ENCODE peak calls at places on chromosomes 11 and 22, in five cellular contexts. B is suprapubic skin; C is CD8-positive, alpha-beta T cell; Z is cardiac muscle cell; F is Caco-2. M is an unnamed sample. For H3K4me1 and H3K36me3, the result is how much of the 10 kb centered on the place peaks cover.

GRCh38 chr11:62443390-62444201 is 24.8 kb downstream of the SCGB1A1 start:
- DNase-seq in B (peak), C (no peak), Z (peak), F (no peak), M (no peak)

GRCh38 chr22:49664371-49664881 is 163.2 kb downstream of the BRD1 start:
- DNase-seq in B (no peak), C (no peak), Z (no peak), F (no peak), M (peak)

GRCh38 chr22:43060213-43060612 is 29.0 kb downstream of the TTLL1 start:
- DNase-seq in B (no peak), C (peak), Z (peak), F (peak), M (peak)

GRCh38 chr11:124743050-124743449 is 3.3 kb downstream of the NRGN start:
- DNase-seq in B (no peak), C (no peak), Z (no peak), F (no peak), M (no peak)

GRCh38 chr11:8257003-8257664 is 6.5 kb downstream of the LMO1 start:
- DNase-seq in B (peak), C (no peak), Z (no peak), F (peak), M (no peak)

GRCh38 chr22:44549021-44549420 is 51.0 kb upstream of the RTL6 start:
- DNase-seq in B (peak), C (no peak), Z (no peak), F (no peak), M (no peak)

GRCh38 chr11:118749429-118749828 is 41.5 kb downstream of the DDX6 start:
- DNase-seq in B (no peak), C (no peak), Z (no peak), F (no peak), M (no peak)

GRCh38 chr22:50482107-50483074 is 1.0 kb downstream of the ADM2 start:
- DNase-seq in B (no peak), C (no peak), Z (no peak), F (no peak), M (no peak)

GRCh38 chr22:22394589-22394988 is 114.0 kb downstream of the ZNF280B start:
- DNase-seq in B (no peak), C (no peak), Z (no peak), F (no peak), M (no peak)

GRCh38 chr22:31821572-31821971 is 67.8 kb downstream of the DEPDC5 start:
- DNase-seq in B (no peak), C (no peak), Z (no peak), F (no peak), M (no peak)

GRCh38 chr11:81707881-81708280 is 1025.8 kb downstream of the FAM181B start:
- DNase-seq in B (no peak), C (no peak), Z (no peak), F (no peak), M (no peak)

GRCh38 chr22:49629024-49629570 is 198.6 kb downstream of the BRD1 start:
- DNase-seq in B (no peak), C (no peak), Z (no peak), F (no peak), M (no peak)

GRCh38 chr11:102487214-102487613 is 34.6 kb upstream of the TMEM123 start:
- DNase-seq in B (no peak), C (no peak), Z (no peak), F (no peak), M (no peak)

GRCh38 chr11:114774599-114775365 is 96.5 kb downstream of the NXPE2 start:
- DNase-seq in B (no peak), C (no peak), Z (peak), F (peak), M (peak)

GRCh38 chr11:76631566-76632308 is 38.8 kb downstream of the LRRC32 start:
- DNase-seq in B (no peak), C (no peak), Z (no peak), F (no peak), M (no peak)

GRCh38 chr22:30390974-30391691 is 3.9 kb upstream of the RNF215 start:
- DNase-seq in B (no peak), C (peak), Z (peak), F (peak), M (peak)

GRCh38 chr11:113626736-113627135 is 79.4 kb downstream of the TMPRSS5 start:
- DNase-seq in B (no peak), C (no peak), Z (no peak), F (no peak), M (no peak)

GRCh38 chr22:30680998-30681770 is 13.5 kb upstream of the OSBP2 start:
- DNase-seq in B (no peak), C (no peak), Z (peak), F (no peak), M (no peak)

GRCh38 chr11:62253999-62254542 is 12.0 kb downstream of the SCGB1D2 start:
- DNase-seq in B (no peak), C (no peak), Z (no peak), F (no peak), M (no peak)

GRCh38 chr11:66887531-66887930 is 30.7 kb downstream of the LRFN4 start:
- DNase-seq in B (no peak), C (no peak), Z (peak), F (no peak), M (no peak)

GRCh38 chr11:7353100-7353499 is 101.4 kb downstream of the SYT9 start:
- DNase-seq in B (no peak), C (no peak), Z (peak), F (peak), M (peak)

GRCh38 chr22:46087816-46088277 is 62.5 kb upstream of the PPARA start:
- DNase-seq in B (peak), C (no peak), Z (peak), F (peak), M (no peak)
- H3K4me1 ChIP-seq in B (half or more), C (under half), Z (under half), F (under half), M (under half)

GRCh38 chr11:72899238-72899637 is 85.0 kb downstream of the ATG16L2 start:
- DNase-seq in B (no peak), C (no peak), Z (no peak), F (no peak), M (no peak)
- H3K36me3 ChIP-seq in B (under half), C (under half), Z (under half), F (under half), M (under half)

DNA sequence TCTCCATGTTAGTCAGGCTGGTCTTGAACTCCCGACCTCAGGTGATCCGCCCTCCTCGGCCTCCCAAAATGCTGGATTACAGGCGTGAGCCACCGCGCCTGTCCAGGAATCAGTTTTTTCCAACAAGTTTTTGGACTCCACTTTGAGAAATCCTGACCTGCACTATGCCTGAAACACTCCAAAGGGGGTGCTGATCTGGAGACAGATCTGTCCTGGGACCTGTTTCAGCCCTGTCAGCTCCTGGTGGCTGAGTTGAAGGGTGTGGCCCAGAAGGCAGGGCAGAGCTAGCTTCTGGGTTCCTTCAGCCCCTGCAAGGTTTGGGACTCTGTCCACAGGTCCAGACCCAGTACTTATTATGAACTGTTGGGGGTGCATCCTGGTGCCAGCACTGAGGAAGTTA is 1.2 kb downstream of the DNAJC4 start:
- DNase-seq in B (no peak), C (no peak), Z (no peak), F (no peak), M (no peak)
- H3K4me1 ChIP-seq in B (half or more), C (half or more), Z (under half), F (under half), M (under half)

GRCh38 chr22:38725900-38726655 is 20.3 kb downstream of the GTPBP1 start:
- DNase-seq in B (no peak), C (no peak), Z (no peak), F (no peak), M (no peak)

GRCh38 chr22:38729946-38730345 is 24.2 kb downstream of the GTPBP1 start:
- DNase-seq in B (no peak), C (no peak), Z (no peak), F (no peak), M (no peak)

GRCh38 chr22:38728899-38729796 is 23.4 kb downstream of the GTPBP1 start:
- DNase-seq in B (no peak), C (no peak), Z (no peak), F (no peak), M (no peak)

GRCh38 chr22:38727123-38727522 is 21.4 kb downstream of the GTPBP1 start:
- DNase-seq in B (no peak), C (no peak), Z (no peak), F (no peak), M (no peak)

DNA sequence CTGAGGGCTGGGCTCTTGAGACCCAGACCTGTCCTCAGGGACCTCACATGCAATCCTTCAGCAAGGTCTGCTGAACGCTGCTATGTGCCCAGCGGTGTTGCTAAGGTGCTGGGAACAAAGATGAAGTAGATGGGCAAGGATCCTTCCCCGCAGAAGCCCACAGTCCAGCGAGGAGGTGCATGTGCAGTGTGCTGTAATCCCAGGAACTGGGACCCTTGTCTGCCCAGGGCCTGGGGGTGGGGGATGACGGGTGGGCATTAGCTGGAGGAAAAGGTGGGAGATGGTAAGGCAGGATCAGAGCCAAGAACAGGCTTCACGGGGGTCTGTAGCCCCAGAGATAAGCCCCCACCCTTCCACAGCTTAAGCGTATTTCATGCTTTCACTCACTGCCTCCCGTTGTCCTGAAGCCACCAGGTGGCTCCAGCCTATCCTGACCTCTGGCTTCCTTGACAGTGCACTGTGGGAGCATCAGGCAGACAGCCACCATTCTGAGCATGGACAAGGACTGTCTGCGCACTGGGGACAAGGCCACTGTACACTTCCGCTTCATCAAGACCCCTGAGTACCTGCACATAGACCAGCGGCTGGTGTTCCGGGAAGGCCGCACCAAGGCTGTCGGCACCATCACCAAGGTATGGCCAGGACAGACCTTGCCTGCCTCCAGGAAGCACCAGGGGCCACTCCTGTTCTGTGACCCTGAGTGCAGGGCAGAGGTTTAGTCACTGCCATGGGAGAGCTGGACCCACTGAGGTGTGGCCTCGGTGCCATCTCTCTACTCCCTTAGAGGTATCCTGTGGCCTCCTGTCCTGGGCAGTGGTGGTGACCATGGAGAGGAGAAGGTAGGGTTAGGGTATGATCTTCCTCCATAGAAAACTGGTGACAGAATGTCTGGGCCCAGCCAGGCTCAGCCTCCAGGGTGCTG is 22.0 kb downstream of the GTPBP1 start:
- DNase-seq in B (peak), C (no peak), Z (no peak), F (no peak), M (no peak)
- H3K36me3 ChIP-seq in B (half or more), C (half or more), Z (half or more), F (under half), M (half or more)

GRCh38 chr22:17994424-17995108 is 29.8 kb downstream of the MICAL3 start:
- DNase-seq in B (no peak), C (no peak), Z (no peak), F (no peak), M (no peak)

GRCh38 chr22:18000441-18001039 is 23.8 kb downstream of the MICAL3 start:
- DNase-seq in B (peak), C (no peak), Z (peak), F (peak), M (no peak)

GRCh38 chr22:17999851-18000250 is 24.5 kb downstream of the MICAL3 start:
- DNase-seq in B (no peak), C (no peak), Z (no peak), F (no peak), M (no peak)

GRCh38 chr22:17998913-17999312 is 25.4 kb downstream of the MICAL3 start:
- DNase-seq in B (no peak), C (no peak), Z (no peak), F (no peak), M (no peak)

GRCh38 chr22:17997456-17997855 is 26.9 kb downstream of the MICAL3 start:
- DNase-seq in B (no peak), C (no peak), Z (no peak), F (no peak), M (no peak)
- H3K4me1 ChIP-seq in B (under half), C (under half), Z (under half), F (under half), M (under half)

GRCh38 chr11:72015511-72016061 is 16.9 kb downstream of the IL18BP start:
- DNase-seq in B (no peak), C (no peak), Z (peak), F (peak), M (peak)

GRCh38 chr11:72012897-72013721 is 14.4 kb downstream of the IL18BP start:
- DNase-seq in B (no peak), C (no peak), Z (peak), F (peak), M (no peak)

GRCh38 chr11:72012091-72012630 is 13.5 kb downstream of the IL18BP start:
- DNase-seq in B (no peak), C (no peak), Z (no peak), F (peak), M (no peak)

GRCh38 chr11:72014761-72015320 is 16.1 kb downstream of the IL18BP start:
- DNase-seq in B (no peak), C (no peak), Z (no peak), F (no peak), M (no peak)

DNA sequence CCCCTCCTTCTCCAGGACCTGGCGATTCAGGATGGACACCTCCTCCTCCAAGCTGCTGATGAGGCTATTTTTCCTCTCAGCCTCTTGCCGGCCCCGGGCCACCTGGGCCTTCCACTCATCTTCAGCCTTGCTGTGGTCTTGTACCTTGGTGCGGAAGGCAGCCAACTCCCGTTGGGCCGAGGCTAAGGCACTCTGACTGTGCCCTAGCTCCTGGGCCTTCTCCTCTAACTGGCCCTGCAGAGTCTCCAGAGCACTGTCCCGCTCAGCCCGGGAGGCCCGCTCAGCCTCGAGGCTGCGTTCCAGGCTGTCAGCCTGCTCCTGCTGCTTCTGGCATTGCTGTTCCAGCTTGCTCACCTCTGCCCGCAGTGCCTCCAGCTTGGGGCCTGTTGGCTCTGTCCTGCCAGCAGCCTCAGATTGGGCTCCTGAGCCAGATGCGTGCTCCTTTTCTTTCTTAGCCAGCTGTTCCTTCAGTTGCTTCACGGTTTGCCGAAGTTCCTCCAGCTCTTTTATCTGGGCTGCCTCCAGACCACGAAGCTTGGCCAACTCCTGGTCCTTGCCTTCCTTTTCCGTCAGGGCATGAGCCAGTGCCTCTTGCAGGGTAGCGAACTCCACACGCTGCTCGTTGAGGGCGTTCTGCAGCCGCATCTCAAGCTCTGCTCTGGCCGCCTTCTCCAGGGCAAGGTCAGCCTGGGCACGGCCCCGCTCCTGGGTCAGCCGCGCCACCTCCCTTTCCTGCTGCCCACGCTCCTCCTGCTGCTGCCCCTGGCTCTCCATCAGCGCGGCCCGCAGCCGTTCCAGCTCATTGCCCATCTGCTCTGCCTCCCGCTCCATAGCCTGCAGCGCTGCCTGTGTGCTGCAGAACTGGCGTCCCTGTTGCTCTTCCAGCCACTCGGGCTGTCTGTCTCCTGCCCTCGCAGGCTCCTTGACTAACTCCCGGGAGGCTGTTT is 15.3 kb downstream of the IL18BP start:
- DNase-seq in B (no peak), C (no peak), Z (peak), F (peak), M (no peak)
- H3K36me3 ChIP-seq in B (half or more), C (half or more), Z (half or more), F (under half), M (half or more)

DNA sequence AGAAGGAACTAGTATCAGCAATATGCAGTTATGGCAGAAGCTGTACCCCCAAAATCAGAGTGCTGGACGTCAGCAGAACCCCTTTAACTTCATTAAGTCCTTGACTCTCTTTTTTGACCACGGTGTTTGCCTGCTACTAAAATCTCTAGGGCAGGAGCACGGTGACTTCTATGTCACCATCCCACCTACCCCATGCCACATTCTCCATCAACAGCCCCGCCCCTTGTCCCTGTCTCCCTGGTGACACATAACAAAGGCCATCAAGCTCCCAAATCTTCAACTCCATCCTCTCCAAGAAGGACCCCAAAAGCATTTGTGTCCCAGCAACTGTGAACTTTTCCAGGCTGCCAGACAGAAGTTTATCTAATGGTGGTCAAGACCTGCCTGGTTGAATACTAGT is 894 bp downstream of the ADA2 start:
- DNase-seq in B (no peak), C (no peak), Z (no peak), F (no peak), M (no peak)
- H3K4me1 ChIP-seq in B (under half), C (half or more), Z (under half), F (under half), M (under half)

GRCh38 chr11:121426476-121427454 is 25.3 kb upstream of the SORL1 start:
- DNase-seq in B (no peak), C (no peak), Z (no peak), F (peak), M (no peak)
- H3K36me3 ChIP-seq in B (under half), C (under half), Z (under half), F (under half), M (under half)

DNA sequence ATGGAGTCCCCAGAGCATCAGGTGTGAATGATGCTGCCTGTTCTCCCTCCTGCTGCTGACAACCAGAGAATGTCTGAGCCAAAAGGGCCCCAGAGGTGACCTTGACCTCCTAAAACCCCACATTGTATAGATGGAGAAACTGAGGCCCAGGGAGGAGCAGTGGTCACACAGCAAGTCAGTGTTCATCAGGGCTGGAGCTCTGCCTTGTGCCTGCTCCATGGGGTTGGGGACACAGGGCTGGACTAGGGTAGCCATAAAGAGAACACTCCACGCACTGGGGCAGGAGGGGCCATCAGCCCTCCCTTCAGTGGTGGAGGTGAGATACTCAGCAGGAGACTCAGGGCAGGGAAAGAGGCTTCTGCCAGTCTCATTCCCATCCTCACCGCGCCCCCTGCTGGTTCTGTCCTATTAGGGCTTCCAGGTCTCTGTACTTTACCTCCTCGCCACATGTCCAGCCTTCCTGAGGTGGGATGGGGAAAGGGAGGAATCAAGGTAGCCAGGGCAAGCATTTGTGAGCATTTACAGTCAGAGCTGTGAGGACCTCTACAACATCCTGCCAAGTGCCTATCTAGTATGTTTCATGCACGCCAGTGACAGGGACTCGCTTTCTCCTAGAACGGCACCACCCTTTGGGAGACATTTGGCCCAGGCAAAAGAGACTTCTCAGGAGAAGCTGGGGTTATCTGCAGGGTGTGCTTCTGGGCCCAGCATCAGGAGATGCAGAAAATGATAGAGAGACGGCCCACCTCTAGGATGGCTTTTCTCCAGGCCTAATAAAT is 43.2 kb downstream of the NEU3 start:
- DNase-seq in B (peak), C (peak), Z (peak), F (peak), M (peak)
- H3K4me1 ChIP-seq in B (under half), C (under half), Z (under half), F (under half), M (under half)